ENCODE peak calls at places on chromosomes 1 and 21, in four cellular contexts. D is lung, T is SJSA1, K is DND-41. L is an unnamed sample.

GRCh38 chr1:234925440-234926251 is 203.0 kb downstream of the TOMM20 start:
- DNase-seq in K (no peak), T (peak; percentile 98), D (no peak), L (peak; percentile 17)

GRCh38 chr21:33229099-33229775 is 501 bp upstream of the IFNAR2 start:
- DNase-seq in T (peak; percentile 36), D (no peak), K (no peak), L (no peak)

GRCh38 chr1:107804134-107804533 is 160.8 kb downstream of the VAV3 start:
- DNase-seq in D (no peak), K (no peak), T (no peak), L (no peak)

GRCh38 chr1:39129514-39129913 is 75.0 kb upstream of the MACF1 start:
- DNase-seq in D (no peak), K (no peak), T (no peak), L (no peak)

GRCh38 chr1:116147972-116148371 is 36.8 kb downstream of the MAB21L3 start:
- DNase-seq in D (peak; percentile 7), K (no peak), T (no peak), L (no peak)

GRCh38 chr1:85278853-85279314 is 2.5 kb upstream of the BCL10 start:
- DNase-seq in K (no peak), D (no peak), T (peak; percentile 84), L (no peak)

GRCh38 chr21:20110368-20110767 is 887.8 kb upstream of the NCAM2 start:
- DNase-seq in T (no peak), D (no peak), K (no peak), L (no peak)

GRCh38 chr1:212147581-212148033 is 112.1 kb downstream of the DTL start:
- DNase-seq in D (peak; percentile 80), T (no peak), K (no peak), L (no peak)

GRCh38 chr1:169499807-169500206 is 14.1 kb upstream of the SLC19A2 start:
- DNase-seq in K (no peak), T (no peak), D (no peak), L (no peak)

GRCh38 chr1:111852216-111852615 is 96.5 kb downstream of the DDX20 start:
- DNase-seq in K (no peak), T (no peak), D (no peak), L (no peak)

GRCh38 chr1:38728176-38728908 is 131.2 kb downstream of the RRAGC start:
- DNase-seq in K (no peak), T (peak; percentile 92), D (peak; percentile 30), L (no peak)

GRCh38 chr21:31397939-31398338 is 53.9 kb upstream of the TIAM1 start:
- DNase-seq in T (no peak), D (no peak), K (peak; percentile 93), L (no peak)

GRCh38 chr1:45200906-45201500 is 5.4 kb downstream of the ZSWIM5 start:
- DNase-seq in D (no peak), K (no peak), T (no peak), L (no peak)

GRCh38 chr1:37561794-37562132 is 5.0 kb downstream of the DNALI1 start:
- DNase-seq in K (peak; percentile 44), D (no peak), T (no peak), L (peak; percentile 55)

DNA sequence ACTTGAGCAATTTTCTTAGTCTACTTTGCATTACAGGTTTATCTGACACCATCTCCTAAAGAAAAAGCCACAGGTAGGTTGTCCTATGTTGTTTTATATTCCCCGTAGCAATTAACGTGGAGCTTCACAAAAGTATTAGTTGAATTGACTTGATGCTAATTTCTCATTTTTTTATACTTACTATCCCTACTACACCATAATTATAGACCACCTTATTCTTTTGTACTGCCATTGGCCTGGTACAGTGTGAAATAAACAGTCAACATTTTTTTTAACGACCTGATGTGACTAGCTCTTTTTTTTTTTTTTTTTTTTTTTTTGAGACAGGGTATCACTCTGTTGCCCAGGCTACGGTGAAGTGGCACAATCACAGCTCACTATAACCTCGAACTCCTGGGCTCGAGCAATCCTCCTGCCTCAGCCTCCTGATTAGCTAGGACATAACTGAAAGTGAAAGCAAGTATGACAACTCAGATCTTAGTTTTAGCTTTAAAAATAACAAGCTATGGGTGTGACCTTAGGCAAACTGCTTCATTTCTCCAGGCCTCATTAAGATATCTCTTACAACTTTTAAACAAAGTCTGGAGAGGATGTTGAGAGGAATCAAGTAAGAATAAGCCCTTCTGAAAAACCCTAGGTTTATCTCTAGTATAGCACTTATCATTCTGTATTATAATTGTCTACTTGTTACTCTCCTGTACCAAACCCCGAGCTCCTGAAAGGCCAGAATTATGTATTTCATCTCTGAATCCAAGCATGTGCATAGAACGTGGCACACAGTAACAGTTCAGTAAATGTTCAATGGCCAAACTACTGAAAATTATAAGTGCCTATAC is 49.5 kb downstream of the LUZP1 start:
- DNase-seq in D (no peak), T (no peak), K (peak; percentile 64), L (no peak)
- H3K27ac ChIP-seq in D (no peak overlapping the region), T (no peak overlapping the region), K (no peak overlapping the region), L (peak overlapping the region; percentile 88)

DNA sequence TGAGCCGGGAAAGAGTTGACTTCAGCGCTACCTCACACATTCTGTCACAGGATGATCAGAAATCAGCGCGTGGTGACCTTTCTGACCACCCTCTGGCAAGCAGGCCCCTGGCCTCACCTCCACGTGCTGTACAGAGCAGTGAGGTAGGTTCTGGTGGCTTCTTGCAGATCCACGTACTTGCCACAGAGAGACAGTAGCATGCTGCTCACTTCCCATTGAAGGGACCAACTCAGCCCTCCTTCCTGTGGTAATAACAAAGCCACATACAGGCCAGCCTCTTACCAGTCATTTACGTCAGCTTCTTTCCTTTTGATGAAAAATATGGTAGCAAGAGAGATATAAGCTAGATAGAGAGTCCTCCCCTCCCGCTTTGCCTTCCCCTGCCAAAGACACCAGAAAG is 200.7 kb downstream of the CHRM3 start:
- DNase-seq in T (no peak), D (no peak), K (peak; percentile 7), L (peak; percentile 64)
- H3K4me3 ChIP-seq in T (no peak overlapping the region), D (no peak overlapping the region), K (no peak overlapping the region), L (no peak overlapping the region)

GRCh38 chr1:150405660-150406059 is 41.7 kb downstream of the RPRD2 start:
- DNase-seq in D (no peak), T (no peak), K (no peak), L (no peak)

GRCh38 chr1:150404465-150404864 is 40.5 kb downstream of the RPRD2 start:
- DNase-seq in D (no peak), T (no peak), K (no peak), L (no peak)

GRCh38 chr1:150408800-150409199 is 44.9 kb downstream of the RPRD2 start:
- DNase-seq in D (no peak), T (no peak), K (no peak), L (no peak)

GRCh38 chr1:150407330-150407729 is 43.4 kb downstream of the RPRD2 start:
- DNase-seq in K (no peak), T (no peak), D (no peak), L (no peak)

DNA sequence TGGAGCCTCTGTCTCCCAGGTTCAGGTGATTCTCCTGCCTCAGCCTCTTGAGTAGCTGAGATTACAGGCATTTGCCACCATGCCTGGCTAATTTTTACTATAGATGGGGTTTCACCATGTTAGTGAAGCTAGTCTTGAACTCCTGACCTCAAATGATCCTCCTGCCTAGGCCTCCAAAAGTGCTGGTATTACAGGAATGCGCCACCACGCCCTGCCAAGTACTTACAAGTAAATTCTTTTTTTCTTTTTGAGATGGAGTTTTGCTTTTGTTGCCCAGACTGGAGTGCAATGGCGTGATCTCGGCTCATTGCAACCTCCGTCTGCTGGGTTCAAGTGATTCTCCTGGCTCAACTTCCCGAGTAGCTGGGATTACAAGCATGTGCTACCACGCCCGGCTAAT is 42.5 kb downstream of the RPRD2 start:
- DNase-seq in K (no peak), D (no peak), T (peak; percentile 6), L (no peak)
- H3K27me3 ChIP-seq in K (no peaks in the 10 kb centered on the region), D (no peaks in the 10 kb centered on the region), T (no peaks in the 10 kb centered on the region), L (no peaks in the 10 kb centered on the region)

DNA sequence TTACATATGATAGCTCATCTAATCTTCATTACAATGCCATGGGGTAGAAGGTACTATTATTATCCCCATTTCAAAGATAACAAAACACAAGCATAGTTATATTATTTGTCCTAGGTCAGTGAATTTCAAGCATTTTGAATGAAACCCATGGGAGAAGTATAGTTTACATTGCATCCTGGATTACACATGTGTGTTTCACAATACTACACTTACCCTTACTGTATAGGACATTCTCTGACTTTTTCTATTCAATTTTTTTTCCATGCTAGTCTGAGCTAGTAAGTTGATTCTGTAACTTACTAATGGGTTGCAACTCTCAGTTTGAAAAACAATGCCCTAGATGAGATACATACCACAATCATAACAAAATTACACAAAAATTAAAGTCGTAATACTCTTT is 8.7 kb upstream of the GPX7 start:
- DNase-seq in T (no peak), K (no peak), D (no peak), L (no peak)
- H3K27ac ChIP-seq in T (no peak overlapping the region), K (no peak overlapping the region), D (no peak overlapping the region), L (no peak overlapping the region)

GRCh38 chr21:29678616-29679015 is 261.2 kb downstream of the GRIK1 start:
- DNase-seq in T (no peak), D (no peak), K (no peak), L (no peak)

GRCh38 chr21:29677326-29677725 is 262.5 kb downstream of the GRIK1 start:
- DNase-seq in T (no peak), K (no peak), D (no peak), L (no peak)

GRCh38 chr21:29674343-29674742 is 265.5 kb downstream of the GRIK1 start:
- DNase-seq in K (no peak), T (no peak), D (no peak), L (no peak)

GRCh38 chr21:29673096-29673610 is 266.6 kb downstream of the GRIK1 start:
- DNase-seq in D (no peak), K (no peak), T (no peak), L (no peak)

GRCh38 chr21:29676395-29676794 is 263.4 kb downstream of the GRIK1 start:
- DNase-seq in D (no peak), K (no peak), T (no peak), L (no peak)
- H3K4me3 ChIP-seq in D (no peak overlapping the region), K (no peak overlapping the region), T (no peak overlapping the region), L (no peak overlapping the region)

DNA sequence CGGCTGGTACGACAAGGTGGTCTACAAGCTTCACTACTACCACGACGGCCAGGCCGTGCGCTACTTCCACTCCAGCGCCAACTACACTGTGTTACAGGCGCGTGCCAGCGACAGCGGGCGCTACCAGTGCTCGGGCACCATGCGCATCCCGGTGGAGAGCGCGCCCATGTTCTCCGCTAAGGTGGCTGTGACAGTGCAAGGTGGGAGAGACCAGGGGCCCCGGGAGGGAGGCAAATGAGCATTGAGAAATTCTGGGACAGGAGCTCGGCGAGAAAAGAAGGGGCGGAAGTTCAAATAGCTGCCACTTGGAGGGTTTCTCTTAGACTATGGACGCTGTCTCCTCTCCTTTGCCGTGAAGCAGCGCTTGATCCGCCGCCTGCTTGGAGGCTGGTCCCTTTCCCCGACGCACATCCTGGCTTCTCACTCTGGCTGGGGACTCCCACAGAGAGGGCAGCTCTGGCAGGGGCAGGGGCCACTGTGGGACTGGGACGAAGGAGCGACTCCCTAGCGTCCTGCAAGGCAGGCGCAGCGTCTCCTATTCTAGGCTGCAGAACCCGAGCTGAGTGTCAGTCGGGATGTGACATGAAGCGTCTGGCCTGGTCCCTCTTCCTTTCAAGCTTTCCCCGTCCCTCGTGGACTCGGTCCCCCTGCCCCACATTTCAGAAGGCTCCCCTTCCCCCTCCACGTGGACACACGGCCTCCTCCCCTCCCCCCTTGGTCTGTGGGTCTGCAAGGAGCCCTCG is 4.7 kb downstream of the FCRLB start:
- DNase-seq in D (no peak), T (peak; percentile 63), K (peak; percentile 8), L (peak; percentile 57)
- H3K27me3 ChIP-seq in D (no peaks in the 10 kb centered on the region), T (no peaks in the 10 kb centered on the region), K (peaks cover 55% of the 10 kb centered on the region), L (no peaks in the 10 kb centered on the region)

GRCh38 chr21:36883532-36884486 is 82.7 kb downstream of the HLCS start:
- DNase-seq in D (no peak), T (peak; percentile 96), K (no peak), L (no peak)
- H3K27ac ChIP-seq in D (no peak overlapping the region), T (peak overlapping the region; percentile 89), K (no peak overlapping the region), L (no peak overlapping the region)